ENCODE peak calls at places on chromosomes 6 and 20, in seven cellular contexts. J is stimulated activated CD4-positive, alpha-beta T cell treated with anti-CD3 and anti-CD28 coated beads, Interleukin-4, amount 100 ng/mL, for 1 hour; N is CD4-positive, alpha-beta T cell; Q is D721Med; O is AG20443; B is AG09309; E is Ammon's horn. X is an unnamed sample.

GRCh38 chr20:59013959-59014608 is 5.1 kb upstream of the TUBB1 start:
- DNase-seq in E (no peak), J (no peak), O (no peak), N (no peak), B (no peak), Q (no peak), X (no peak)

GRCh38 chr20:3340443-3340842 is 67.0 kb downstream of the DNAAF9 start:
- DNase-seq in B (no peak), O (peak), N (no peak), J (no peak), Q (no peak), E (peak), X (peak)

GRCh38 chr6:16723833-16724232 is 37.4 kb downstream of the ATXN1 start:
- DNase-seq in E (no peak), Q (no peak), O (peak), N (no peak), J (no peak), B (peak), X (peak)

GRCh38 chr20:12358655-12359009 is 440.9 kb downstream of the BTBD3 start:
- DNase-seq in N (no peak), J (no peak), Q (no peak), E (no peak), B (no peak), O (no peak), X (no peak)

GRCh38 chr6:166257911-166258318 is 50.3 kb downstream of the PRR18 start:
- DNase-seq in O (no peak), Q (no peak), B (no peak), N (no peak), J (peak), E (no peak), X (peak)

GRCh38 chr6:25981529-25982263 is 19.1 kb downstream of the TRIM38 start:
- DNase-seq in O (no peak), B (no peak), E (no peak), N (no peak), Q (no peak), J (no peak), X (no peak)

GRCh38 chr20:31901615-31902014 is 31.2 kb downstream of the TTLL9 start:
- DNase-seq in J (no peak), O (no peak), Q (no peak), E (no peak), N (no peak), B (no peak), X (no peak)

GRCh38 chr6:6825153-6825847 is 236.8 kb downstream of the LY86 start:
- DNase-seq in Q (no peak), O (no peak), N (no peak), B (no peak), J (no peak), E (no peak), X (no peak)

GRCh38 chr20:24647713-24648112 is 178.3 kb downstream of the SYNDIG1 start:
- DNase-seq in N (no peak), E (no peak), J (no peak), O (no peak), Q (no peak), B (no peak), X (no peak)

GRCh38 chr6:88665131-88665530 is 298.3 kb downstream of the RNGTT start:
- DNase-seq in N (no peak), J (no peak), E (no peak), O (no peak), B (no peak), Q (no peak), X (no peak)

GRCh38 chr20:60579941-60580515 is 621.8 kb downstream of the CDH26 start:
- DNase-seq in J (no peak), B (no peak), E (no peak), O (no peak), Q (no peak), N (no peak), X (no peak)

GRCh38 chr20:57203204-57203603 is 63.2 kb downstream of the BMP7 start:
- DNase-seq in J (no peak), E (no peak), O (no peak), B (no peak), Q (no peak), N (no peak), X (no peak)

GRCh38 chr6:89379281-89379680 is 26.8 kb upstream of the UBE2J1 start:
- DNase-seq in B (no peak), N (no peak), E (no peak), J (no peak), Q (no peak), O (no peak), X (peak)

GRCh38 chr6:111590209-111590955 is 15.3 kb downstream of the TRAF3IP2 start:
- DNase-seq in E (no peak), Q (no peak), J (no peak), O (no peak), B (no peak), N (no peak), X (no peak)

GRCh38 chr6:109482913-109483743 is at the start of gene ZBTB24:
- DNase-seq in E (peak), Q (peak), J (peak), B (peak), O (peak), N (peak), X (peak)

GRCh38 chr6:90429713-90430112 is 133.1 kb upstream of the BACH2 start:
- DNase-seq in J (no peak), N (no peak), B (no peak), O (no peak), E (no peak), Q (no peak), X (no peak)

GRCh38 chr6:636488-636887 is 20.4 kb downstream of the HUS1B start:
- DNase-seq in E (no peak), O (no peak), J (no peak), B (no peak), Q (no peak), N (no peak), X (no peak)

GRCh38 chr6:26482338-26482737 is 17.8 kb upstream of the BTN1A1 start:
- DNase-seq in Q (no peak), N (no peak), E (no peak), B (no peak), O (no peak), J (no peak), X (no peak)

GRCh38 chr6:9540534-9541126 is 874.2 kb downstream of the TFAP2A start:
- DNase-seq in O (peak), E (peak), J (no peak), N (no peak), Q (no peak), B (no peak), X (peak)

GRCh38 chr6:119283214-119283613 is 66.3 kb downstream of the MAN1A1 start:
- DNase-seq in O (no peak), J (no peak), E (no peak), B (no peak), Q (no peak), N (no peak), X (no peak)

GRCh38 chr6:29680416-29680815 is 536 bp downstream of the ZFP57 start:
- DNase-seq in O (no peak), Q (no peak), J (no peak), N (no peak), E (no peak), B (no peak), X (no peak)

GRCh38 chr6:32298632-32299336 is 72.9 kb downstream of the TSBP1 start:
- DNase-seq in Q (no peak), E (no peak), J (no peak), N (no peak), O (no peak), B (no peak), X (no peak)

GRCh38 chr6:146912730-146913680 is 291.2 kb upstream of the STXBP5 start:
- DNase-seq in B (no peak), E (no peak), O (no peak), Q (no peak), N (no peak), J (no peak), X (no peak)

GRCh38 chr20:41649489-41649888 is 31.3 kb upstream of the CHD6 start:
- DNase-seq in Q (no peak), B (no peak), E (no peak), N (no peak), J (no peak), O (no peak), X (no peak)